ENCODE peak calls at places on chromosomes 16 and 17, in eight cellular contexts. C is upper lobe of right lung, V is foreskin fibroblast, K is PC-9, O is cardiac muscle cell, A is Calu3, U is AG09309, N is GM23338. S is an unnamed sample.

GRCh38 chr16:69691980-69692911 is 34.1 kb downstream of the NQO1 start:
- DNase-seq in C (no peak), V (peak), K (no peak), O (peak), A (no peak), U (no peak), N (no peak), S (no peak)

GRCh38 chr17:3667366-3668278 is 756 bp downstream of the TAX1BP3 start:
- DNase-seq in C (peak), V (peak), K (peak), O (peak), A (peak), U (peak), N (peak), S (peak)

GRCh38 chr16:27408012-27408601 is 6.1 kb downstream of the IL21R start:
- DNase-seq in C (no peak), V (peak), K (no peak), O (peak), A (no peak), U (no peak), N (no peak), S (no peak)

GRCh38 chr17:60303406-60304099 is 88.4 kb downstream of the USP32 start:
- DNase-seq in C (no peak), V (no peak), K (no peak), O (peak), A (no peak), U (no peak), N (no peak), S (no peak)

GRCh38 chr16:67608367-67608766 is 36.6 kb upstream of the CARMIL2 start:
- DNase-seq in C (no peak), V (peak), K (no peak), O (no peak), A (no peak), U (no peak), N (no peak), S (no peak)

GRCh38 chr17:49775546-49776260 is 11.8 kb upstream of the FAM117A start:
- DNase-seq in C (no peak), V (peak), K (no peak), O (peak), A (no peak), U (no peak), N (peak), S (peak)

GRCh38 chr16:69865701-69866100 is 85.4 kb upstream of the CLEC18A start:
- DNase-seq in C (no peak), V (peak), K (no peak), O (peak), A (peak), U (peak), N (peak), S (no peak)

GRCh38 chr16:19502395-19503131 is 19.3 kb downstream of the GDE1 start:
- DNase-seq in C (no peak), V (peak), K (peak), O (peak), A (peak), U (no peak), N (peak), S (peak)

GRCh38 chr16:68436581-68436980 is 11.7 kb downstream of the SMPD3 start:
- DNase-seq in C (no peak), V (no peak), K (no peak), O (no peak), A (no peak), U (no peak), N (peak), S (no peak)

GRCh38 chr17:29568331-29569244 is at the start of gene TP53I13:
- DNase-seq in C (peak), V (peak), K (peak), O (peak), A (peak), U (no peak), N (peak), S (peak)

GRCh38 chr17:29569245-29569950 is 897 bp downstream of the TP53I13 start:
- DNase-seq in C (peak), V (peak), K (peak), O (no peak), A (no peak), U (no peak), N (no peak), S (peak)

GRCh38 chr17:29567362-29568330 is 809 bp upstream of the ABHD15 start:
- DNase-seq in C (peak), V (peak), K (peak), O (peak), A (peak), U (no peak), N (peak), S (peak)

GRCh38 chr17:29565643-29566472 is 979 bp downstream of the ABHD15 start:
- DNase-seq in C (peak), V (no peak), K (peak), O (no peak), A (peak), U (no peak), N (peak), S (peak)

GRCh38 chr17:29566473-29567361 is at the start of gene ABHD15:
- DNase-seq in C (peak), V (peak), K (peak), O (peak), A (peak), U (no peak), N (peak), S (peak)
- TF ChIP-seq CTCF in C (no peak), V (no peak), K (no peak), O (peak), A (no peak), U (no peak), N (no peak), S (no peak)

GRCh38 chr16:29820271-29820701 is at the start of gene MVP:
- DNase-seq in C (peak), V (peak), K (no peak), O (peak), A (peak), U (no peak), N (no peak), S (peak)

GRCh38 chr16:29821663-29822115 is 1.4 kb downstream of the MVP start:
- DNase-seq in C (no peak), V (peak), K (peak), O (peak), A (peak), U (no peak), N (no peak), S (no peak)

GRCh38 chr16:29820730-29821662 is 734 bp downstream of the MVP start:
- DNase-seq in C (peak), V (peak), K (peak), O (no peak), A (peak), U (no peak), N (no peak), S (no peak)

GRCh38 chr16:29818082-29818481 is 2.1 kb downstream of the PAGR1 start:
- DNase-seq in C (no peak), V (no peak), K (no peak), O (no peak), A (no peak), U (no peak), N (no peak), S (no peak)

GRCh38 chr16:29819506-29819905 is 756 bp upstream of the MVP start:
- DNase-seq in C (peak), V (no peak), K (no peak), O (no peak), A (no peak), U (no peak), N (no peak), S (no peak)
- TF ChIP-seq CTCF in C (no peak), V (no peak), K (no peak), O (no peak), A (no peak), U (peak), N (peak), S (no peak)

GRCh38 chr17:61397086-61397842 is 2.4 kb upstream of the TBX2 start:
- DNase-seq in C (peak), V (peak), K (no peak), O (peak), A (no peak), U (no peak), N (peak), S (peak)
- TF ChIP-seq CTCF in C (no peak), V (peak), K (no peak), O (peak), A (no peak), U (no peak), N (no peak), S (no peak)

GRCh38 chr17:13792314-13792713 is 190.6 kb upstream of the HS3ST3A1 start:
- DNase-seq in C (no peak), V (peak), K (no peak), O (no peak), A (no peak), U (peak), N (no peak), S (no peak)
- TF ChIP-seq CTCF in C (no peak), V (no peak), K (no peak), O (no peak), A (no peak), U (no peak), N (no peak), S (no peak)

GRCh38 chr17:48335858-48336500 is 94.0 kb downstream of the SKAP1 start:
- DNase-seq in C (no peak), V (peak), K (peak), O (peak), A (peak), U (no peak), N (peak), S (no peak)
- TF ChIP-seq CTCF in C (peak), V (peak), K (peak), O (peak), A (peak), U (peak), N (peak), S (peak)